ENCODE peak calls at places on chromosomes 2 and 18, in eight cellular contexts. J is ovary, M is heart left ventricle, O is IMR-90, C is PC-9, V is neural progenitor cell, W is thyroid gland, N is osteoblast. E is an unnamed sample.

GRCh38 chr2:205483122-205483521 is 199.2 kb upstream of the NRP2 start:
- DNase-seq in J (no peak), M (no peak), O (no peak), C (no peak), V (no peak), W (no peak), N (no peak), E (no peak)

GRCh38 chr2:151437630-151438029 is 27.9 kb downstream of the RIF1 start:
- DNase-seq in J (no peak), M (no peak), O (peak; percentile 18), C (no peak), V (peak; percentile 2), W (no peak), N (no peak), E (no peak)

GRCh38 chr18:49022311-49023280 is 71.8 kb upstream of the SMAD7 start:
- DNase-seq in J (no peak), M (no peak), O (no peak), C (peak; percentile 28), V (no peak), W (no peak), N (no peak), E (no peak)

GRCh38 chr18:45218436-45218835 is 396.8 kb upstream of the SLC14A2 start:
- DNase-seq in J (no peak), M (no peak), O (no peak), C (no peak), V (no peak), W (no peak), N (no peak), E (no peak)

GRCh38 chr2:177651833-177652232 is 259.3 kb downstream of the AGPS start:
- DNase-seq in J (no peak), M (no peak), O (no peak), C (no peak), V (peak; percentile 78), W (no peak), N (no peak), E (no peak)

GRCh38 chr2:205895981-205896655 is 189.9 kb downstream of the INO80D start:
- DNase-seq in J (no peak), M (no peak), O (no peak), C (no peak), V (no peak), W (no peak), N (no peak), E (no peak)

GRCh38 chr2:12870692-12871091 is 154.0 kb downstream of the TRIB2 start:
- DNase-seq in J (no peak), M (no peak), O (peak; percentile 11), C (no peak), V (no peak), W (no peak), N (no peak), E (no peak)

GRCh38 chr2:46157072-46157965 is 139.9 kb upstream of the EPAS1 start:
- DNase-seq in J (no peak), M (no peak), O (no peak), C (no peak), V (no peak), W (no peak), N (no peak), E (no peak)

GRCh38 chr2:26609133-26609532 is 32.0 kb downstream of the CIB4 start:
- DNase-seq in J (no peak), M (peak; percentile 28), O (no peak), C (no peak), V (no peak), W (peak; percentile 26), N (no peak), E (no peak)

GRCh38 chr2:157784823-157785175 is 91.3 kb downstream of the ACVR1 start:
- DNase-seq in J (no peak), M (no peak), O (no peak), C (no peak), V (no peak), W (no peak), N (no peak), E (no peak)
- H3K4me3 ChIP-seq in J (no peak overlapping the region), M (no peak overlapping the region), O (no peak overlapping the region), C (no peak overlapping the region), V (no peak overlapping the region), W (no peak overlapping the region), N (peak overlapping the region; percentile 48), E (no peak overlapping the region)

GRCh38 chr18:28099237-28099636 is 77.7 kb downstream of the CDH2 start:
- DNase-seq in J (no peak), M (no peak), O (peak; percentile 43), C (no peak), V (no peak), W (no peak), N (no peak), E (no peak)
- H3K36me3 ChIP-seq in J (no peaks in the 10 kb centered on the region), M (no peaks in the 10 kb centered on the region), O (no peaks in the 10 kb centered on the region), C (no peaks in the 10 kb centered on the region), V (peaks cover 16% of the 10 kb centered on the region), W (no peaks in the 10 kb centered on the region), N (peaks cover 5% of the 10 kb centered on the region), E (no peaks in the 10 kb centered on the region)

GRCh38 chr2:237297421-237298155 is 116.4 kb downstream of the COL6A3 start:
- DNase-seq in J (no peak), M (no peak), O (peak; percentile 26), C (no peak), V (no peak), W (peak; percentile 83), N (no peak), E (no peak)
- H3K27ac ChIP-seq in J (peak overlapping the region; percentile 55), M (no peak overlapping the region), O (peak overlapping the region; percentile 18), C (no peak overlapping the region), V (no peak overlapping the region), W (peak overlapping the region; percentile 90), N (peak overlapping the region; percentile 86), E (peak overlapping the region; percentile 84)

GRCh38 chr18:12791631-12792030 is 88.8 kb downstream of the PSMG2 start:
- DNase-seq in J (no peak), M (no peak), O (no peak), C (no peak), V (no peak), W (no peak), N (no peak), E (no peak)

GRCh38 chr18:12782521-12782920 is 79.7 kb downstream of the PSMG2 start:
- DNase-seq in J (no peak), M (no peak), O (no peak), C (no peak), V (no peak), W (no peak), N (no peak), E (no peak)

GRCh38 chr18:12783524-12783923 is 80.7 kb downstream of the PSMG2 start:
- DNase-seq in J (no peak), M (no peak), O (no peak), C (no peak), V (no peak), W (no peak), N (no peak), E (no peak)

DNA sequence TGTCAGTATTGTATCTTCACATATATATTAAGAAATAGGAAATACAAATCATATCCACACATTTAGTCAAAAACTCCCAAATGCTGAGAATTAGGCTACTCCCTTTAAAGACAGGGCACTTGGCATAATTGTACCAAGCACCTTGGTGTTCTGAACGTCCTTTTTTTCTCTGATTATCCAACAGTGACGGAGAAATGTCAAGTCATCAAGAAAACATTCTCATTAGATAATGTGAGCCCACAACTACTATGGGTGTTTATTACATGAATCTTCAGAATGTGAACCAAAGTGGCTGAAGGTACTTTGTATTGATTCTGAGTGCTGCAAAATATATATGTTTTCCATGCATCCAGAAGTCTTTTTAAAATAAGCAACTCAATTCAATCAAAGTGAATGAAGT is 83.8 kb downstream of the PSMG2 start:
- DNase-seq in J (no peak), M (no peak), O (no peak), C (no peak), V (no peak), W (no peak), N (no peak), E (no peak)
- H3K4me3 ChIP-seq in J (no peak overlapping the region), M (no peak overlapping the region), O (no peak overlapping the region), C (no peak overlapping the region), V (no peak overlapping the region), W (no peak overlapping the region), N (no peak overlapping the region), E (no peak overlapping the region)

DNA sequence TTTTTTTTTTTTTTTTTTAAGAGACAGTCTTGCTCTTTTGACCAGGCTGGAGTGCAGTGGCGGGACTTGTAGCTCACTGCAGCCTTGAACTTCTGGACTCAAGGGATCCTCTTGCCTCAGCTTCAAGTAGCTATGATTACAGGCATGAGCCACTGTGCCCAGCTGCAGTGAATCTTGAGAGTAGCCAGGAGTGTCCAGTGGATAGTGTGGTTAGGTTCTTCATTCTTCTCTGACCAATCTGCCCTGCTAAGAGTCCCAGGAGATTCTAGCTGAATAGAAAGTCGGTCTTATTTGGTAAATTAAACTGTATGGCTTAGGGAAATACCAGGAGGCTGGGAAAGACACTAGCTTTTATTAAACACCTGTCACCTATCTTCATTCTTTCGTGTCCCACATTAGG is 15.3 kb downstream of the USP39 start:
- DNase-seq in J (no peak), M (no peak), O (no peak), C (no peak), V (no peak), W (no peak), N (no peak), E (no peak)
- H3K36me3 ChIP-seq in J (no peaks in the 10 kb centered on the region), M (peaks cover 98% of the 10 kb centered on the region), O (peaks cover 54% of the 10 kb centered on the region), C (peaks cover 18% of the 10 kb centered on the region), V (peaks cover 6% of the 10 kb centered on the region), W (peaks cover 53% of the 10 kb centered on the region), N (peaks cover 74% of the 10 kb centered on the region), E (no peaks in the 10 kb centered on the region)

GRCh38 chr2:88621432-88621831 is 5.8 kb downstream of the EIF2AK3 start:
- DNase-seq in J (no peak), M (no peak), O (no peak), C (no peak), V (no peak), W (no peak), N (no peak), E (no peak)

GRCh38 chr2:88626171-88627054 is 851 bp downstream of the EIF2AK3 start:
- DNase-seq in J (peak; percentile 26), M (peak; percentile 73), O (no peak), C (no peak), V (peak; percentile 69), W (peak; percentile 48), N (no peak), E (peak; percentile 26)

GRCh38 chr2:88620015-88620414 is 7.2 kb downstream of the EIF2AK3 start:
- DNase-seq in J (no peak), M (no peak), O (no peak), C (no peak), V (no peak), W (no peak), N (no peak), E (no peak)

GRCh38 chr2:88624477-88624876 is 2.8 kb downstream of the EIF2AK3 start:
- DNase-seq in J (no peak), M (no peak), O (no peak), C (no peak), V (no peak), W (no peak), N (no peak), E (no peak)

GRCh38 chr2:88622307-88622706 is 5.0 kb downstream of the EIF2AK3 start:
- DNase-seq in J (no peak), M (no peak), O (no peak), C (no peak), V (no peak), W (no peak), N (no peak), E (no peak)
- H3K27ac ChIP-seq in J (no peak overlapping the region), M (no peak overlapping the region), O (no peak overlapping the region), C (no peak overlapping the region), V (no peak overlapping the region), W (no peak overlapping the region), N (no peak overlapping the region), E (no peak overlapping the region)

GRCh38 chr2:20449501-20450200 is 2.8 kb downstream of the RHOB start:
- DNase-seq in J (no peak), M (no peak), O (peak; percentile 46), C (no peak), V (no peak), W (no peak), N (peak; percentile 77), E (no peak)
- H3K4me3 ChIP-seq in J (peak overlapping the region; percentile 76), M (peak overlapping the region; percentile 77), O (peak overlapping the region; percentile 35), C (peak overlapping the region; percentile 97), V (no peak overlapping the region), W (peak overlapping the region; percentile 74), N (peak overlapping the region; percentile 93), E (peak overlapping the region; percentile 97)

GRCh38 chr2:202290316-202290715 is 24.8 kb downstream of the NOP58 start:
- DNase-seq in J (no peak), M (no peak), O (peak; percentile 47), C (no peak), V (no peak), W (no peak), N (no peak), E (no peak)
- H3K36me3 ChIP-seq in J (no peaks in the 10 kb centered on the region), M (peaks cover 100% of the 10 kb centered on the region), O (peaks cover 38% of the 10 kb centered on the region), C (peaks cover 30% of the 10 kb centered on the region), V (peaks cover 43% of the 10 kb centered on the region), W (peaks cover 55% of the 10 kb centered on the region), N (peaks cover 72% of the 10 kb centered on the region), E (no peaks in the 10 kb centered on the region)